ENCODE peak calls at places on chromosomes 11 and 22, in ten cellular contexts. O is astrocyte of the cerebellum, Z is transverse colon, J is GM12865, L is GM12878, I is foreskin fibroblast, Q is epithelial cell of esophagus, R is Panc1, V is A549, H is kidney. M is an unnamed sample.

GRCh38 chr11:1573847-1574255 is 1.8 kb upstream of the DUSP8 start:
- DNase-seq in O (no peak), Z (peak), J (no peak), L (no peak), I (no peak), Q (peak), R (peak), V (no peak), H (no peak), M (peak)

GRCh38 chr11:71787014-71787823 is 45.8 kb upstream of the DEFB108B start:
- DNase-seq in O (peak), Z (peak), J (peak), L (peak), I (peak), Q (peak), R (peak), V (peak), H (peak), M (peak)

GRCh38 chr11:130606781-130607511 is 158.5 kb downstream of the ADAMTS15 start:
- DNase-seq in O (no peak), Z (no peak), J (no peak), L (no peak), I (peak), Q (no peak), R (no peak), V (no peak), H (peak), M (no peak)

GRCh38 chr11:78000193-78000592 is 5.7 kb upstream of the INTS4 start:
- DNase-seq in O (peak), Z (peak), J (peak), L (no peak), I (peak), Q (peak), R (peak), V (peak), H (no peak), M (no peak)

GRCh38 chr11:94525933-94526332 is 13.7 kb downstream of the C11orf97 start:
- DNase-seq in O (peak), Z (peak), J (no peak), L (no peak), I (peak), Q (peak), R (no peak), V (no peak), H (peak), M (no peak)

GRCh38 chr11:1831338-1832180 is 3.2 kb upstream of the SYT8 start:
- DNase-seq in O (no peak), Z (no peak), J (no peak), L (no peak), I (no peak), Q (no peak), R (no peak), V (no peak), H (peak), M (no peak)

GRCh38 chr11:1437500-1437899 is 47.8 kb downstream of the BRSK2 start:
- DNase-seq in O (no peak), Z (no peak), J (no peak), L (no peak), I (no peak), Q (no peak), R (no peak), V (no peak), H (no peak), M (no peak)

GRCh38 chr11:117900144-117900651 is 23.7 kb upstream of the FXYD6 start:
- DNase-seq in O (no peak), Z (no peak), J (peak), L (peak), I (no peak), Q (no peak), R (no peak), V (no peak), H (no peak), M (no peak)

GRCh38 chr11:25449100-25449499 is 882.8 kb upstream of the ANO3 start:
- DNase-seq in O (no peak), Z (no peak), J (no peak), L (no peak), I (no peak), Q (no peak), R (no peak), V (no peak), H (no peak), M (no peak)

GRCh38 chr11:67418476-67419281 is 3.2 kb downstream of the CARNS1 start:
- DNase-seq in O (no peak), Z (no peak), J (no peak), L (no peak), I (no peak), Q (no peak), R (no peak), V (no peak), H (peak), M (no peak)

GRCh38 chr11:350723-351255 is 18.5 kb upstream of the B4GALNT4 start:
- DNase-seq in O (no peak), Z (no peak), J (peak), L (peak), I (no peak), Q (peak), R (no peak), V (no peak), H (no peak), M (peak)

GRCh38 chr11:82246926-82247325 is 486.7 kb downstream of the FAM181B start:
- DNase-seq in O (no peak), Z (no peak), J (no peak), L (no peak), I (no peak), Q (no peak), R (no peak), V (no peak), H (no peak), M (no peak)
- TF ChIP-seq CTCF in O (no peak), Z (no peak), J (no peak), L (no peak), I (no peak), Q (no peak), R (no peak), V (no peak), H (no peak), M (no peak)

GRCh38 chr11:70761094-70761905 is 363.0 kb downstream of the CTTN start:
- DNase-seq in O (no peak), Z (no peak), J (no peak), L (no peak), I (no peak), Q (no peak), R (no peak), V (no peak), H (no peak), M (no peak)
- TF ChIP-seq CTCF in O (no peak), Z (no peak), J (no peak), L (no peak), I (no peak), Q (no peak), R (no peak), V (no peak), H (no peak), M (peak)

GRCh38 chr22:26672590-26673468 is 15.4 kb downstream of the MIAT start:
- DNase-seq in O (peak), Z (peak), J (peak), L (peak), I (peak), Q (peak), R (no peak), V (peak), H (peak), M (no peak)
- TF ChIP-seq CTCF in O (peak), Z (peak), J (peak), L (peak), I (peak), Q (peak), R (peak), V (peak), H (peak), M (peak)

GRCh38 chr11:89405629-89406028 is 85.5 kb downstream of the NOX4 start:
- DNase-seq in O (no peak), Z (no peak), J (no peak), L (no peak), I (no peak), Q (peak), R (no peak), V (no peak), H (no peak), M (no peak)
- TF ChIP-seq CTCF in O (peak), Z (peak), J (no peak), L (no peak), I (peak), Q (peak), R (no peak), V (no peak), H (no peak), M (peak)

GRCh38 chr11:102470257-102470656 is 17.7 kb upstream of the TMEM123 start:
- DNase-seq in O (no peak), Z (no peak), J (no peak), L (no peak), I (no peak), Q (no peak), R (no peak), V (no peak), H (no peak), M (no peak)
- TF ChIP-seq CTCF in O (no peak), Z (no peak), J (no peak), L (no peak), I (no peak), Q (no peak), R (no peak), V (no peak), H (no peak), M (no peak)

M was measured in chondrocyte.